ENCODE peak calls at places on chromosome 9, in six cellular contexts. One of them, this sample, is unnamed.

GRCh38 chr9:79471577-79472543 is 99.9 kb upstream of the TLE4 start:
- DNase-seq in activated T-cell treated with anti-CD3 and anti-CD28 coated beads, Interleukin-2, amount 50 U/mL, for 1 hour: peak; percentile 19
- DNase-seq in tibial nerve: peak; percentile 75
- DNase-seq in CD4-positive, alpha-beta T cell: peak; percentile 2
- DNase-seq in naive thymus-derived CD4-positive, alpha-beta T cell: peak; percentile 15
- DNase-seq in AG09319: peak; percentile 11
- DNase-seq in this sample: no peak

GRCh38 chr9:88777498-88778312 is 213.6 kb upstream of the S1PR3 start:
- DNase-seq in activated T-cell treated with anti-CD3 and anti-CD28 coated beads, Interleukin-2, amount 50 U/mL, for 1 hour: no peak
- DNase-seq in tibial nerve: no peak
- DNase-seq in CD4-positive, alpha-beta T cell: no peak
- DNase-seq in naive thymus-derived CD4-positive, alpha-beta T cell: no peak
- DNase-seq in AG09319: no peak
- DNase-seq in this sample: no peak

GRCh38 chr9:33924978-33925797 is 108.2 kb downstream of the UBE2R2 start:
- DNase-seq in activated T-cell treated with anti-CD3 and anti-CD28 coated beads, Interleukin-2, amount 50 U/mL, for 1 hour: no peak
- DNase-seq in tibial nerve: no peak
- DNase-seq in CD4-positive, alpha-beta T cell: no peak
- DNase-seq in naive thymus-derived CD4-positive, alpha-beta T cell: peak; percentile 21
- DNase-seq in AG09319: no peak
- DNase-seq in this sample: no peak

GRCh38 chr9:95810133-95810532 is 65.4 kb upstream of the ERCC6L2 start:
- DNase-seq in activated T-cell treated with anti-CD3 and anti-CD28 coated beads, Interleukin-2, amount 50 U/mL, for 1 hour: no peak
- DNase-seq in tibial nerve: no peak
- DNase-seq in CD4-positive, alpha-beta T cell: no peak
- DNase-seq in naive thymus-derived CD4-positive, alpha-beta T cell: no peak
- DNase-seq in AG09319: no peak
- DNase-seq in this sample: no peak

GRCh38 chr9:99177576-99178365 is 44.0 kb downstream of the ALG2 start:
- DNase-seq in activated T-cell treated with anti-CD3 and anti-CD28 coated beads, Interleukin-2, amount 50 U/mL, for 1 hour: no peak
- DNase-seq in tibial nerve: no peak
- DNase-seq in CD4-positive, alpha-beta T cell: no peak
- DNase-seq in naive thymus-derived CD4-positive, alpha-beta T cell: no peak
- DNase-seq in AG09319: no peak
- DNase-seq in this sample: no peak

GRCh38 chr9:120571443-120572257 is 8.3 kb downstream of the CDK5RAP2 start:
- DNase-seq in activated T-cell treated with anti-CD3 and anti-CD28 coated beads, Interleukin-2, amount 50 U/mL, for 1 hour: no peak
- DNase-seq in tibial nerve: no peak
- DNase-seq in CD4-positive, alpha-beta T cell: no peak
- DNase-seq in naive thymus-derived CD4-positive, alpha-beta T cell: no peak
- DNase-seq in AG09319: peak; percentile 95
- DNase-seq in this sample: no peak

GRCh38 chr9:96183751-96184150 is 118.2 kb downstream of the HSD17B3 start:
- DNase-seq in activated T-cell treated with anti-CD3 and anti-CD28 coated beads, Interleukin-2, amount 50 U/mL, for 1 hour: no peak
- DNase-seq in tibial nerve: no peak
- DNase-seq in CD4-positive, alpha-beta T cell: no peak
- DNase-seq in naive thymus-derived CD4-positive, alpha-beta T cell: no peak
- DNase-seq in AG09319: no peak
- DNase-seq in this sample: no peak

GRCh38 chr9:89052470-89053097 is 61.3 kb downstream of the S1PR3 start:
- DNase-seq in activated T-cell treated with anti-CD3 and anti-CD28 coated beads, Interleukin-2, amount 50 U/mL, for 1 hour: no peak
- DNase-seq in tibial nerve: no peak
- DNase-seq in CD4-positive, alpha-beta T cell: no peak
- DNase-seq in naive thymus-derived CD4-positive, alpha-beta T cell: no peak
- DNase-seq in AG09319: no peak
- DNase-seq in this sample: no peak

GRCh38 chr9:137818286-137818685 is 59.3 kb upstream of the CACNA1B start:
- DNase-seq in activated T-cell treated with anti-CD3 and anti-CD28 coated beads, Interleukin-2, amount 50 U/mL, for 1 hour: no peak
- DNase-seq in tibial nerve: no peak
- DNase-seq in CD4-positive, alpha-beta T cell: no peak
- DNase-seq in naive thymus-derived CD4-positive, alpha-beta T cell: no peak
- DNase-seq in AG09319: no peak
- DNase-seq in this sample: no peak